ENCODE peak calls at places on chromosomes 4 and X, in seven cellular contexts. One of them, this sample, is unnamed.

GRCh38 chr4:150518559-150518958 is 63.4 kb upstream of the MAB21L2 start:
- DNase-seq in K562: no peak
- DNase-seq in CD4-positive, alpha-beta memory T cell: no peak
- DNase-seq in A549: peak
- DNase-seq in substantia nigra: no peak
- DNase-seq in RWPE1: peak
- DNase-seq in dorsolateral prefrontal cortex: no peak
- DNase-seq in this sample: no peak

GRCh38 chr4:188976644-188977115 is 837.4 kb downstream of the TRIML1 start:
- DNase-seq in K562: no peak
- DNase-seq in CD4-positive, alpha-beta memory T cell: no peak
- DNase-seq in A549: peak
- DNase-seq in substantia nigra: no peak
- DNase-seq in RWPE1: no peak
- DNase-seq in dorsolateral prefrontal cortex: no peak
- DNase-seq in this sample: no peak

GRCh38 chrX:135000516-135000915 is 9.7 kb downstream of the SMIM10 start:
- DNase-seq in K562: no peak
- DNase-seq in CD4-positive, alpha-beta memory T cell: no peak
- DNase-seq in A549: no peak
- DNase-seq in substantia nigra: no peak
- DNase-seq in RWPE1: no peak
- DNase-seq in dorsolateral prefrontal cortex: no peak
- DNase-seq in this sample: no peak

GRCh38 chr4:55592014-55592413 is at the start of gene PDCL2:
- DNase-seq in K562: no peak
- DNase-seq in CD4-positive, alpha-beta memory T cell: no peak
- DNase-seq in A549: peak
- DNase-seq in substantia nigra: no peak
- DNase-seq in RWPE1: no peak
- DNase-seq in dorsolateral prefrontal cortex: no peak
- DNase-seq in this sample: no peak

GRCh38 chrX:154516655-154517100 is 646 bp upstream of the FAM3A start:
- DNase-seq in K562: no peak
- DNase-seq in CD4-positive, alpha-beta memory T cell: peak
- DNase-seq in A549: no peak
- DNase-seq in substantia nigra: peak
- DNase-seq in RWPE1: no peak
- DNase-seq in dorsolateral prefrontal cortex: no peak
- DNase-seq in this sample: no peak

GRCh38 chr4:8188085-8188484 is 11.0 kb upstream of the SH3TC1 start:
- DNase-seq in K562: no peak
- DNase-seq in CD4-positive, alpha-beta memory T cell: no peak
- DNase-seq in A549: peak
- DNase-seq in substantia nigra: no peak
- DNase-seq in RWPE1: peak
- DNase-seq in dorsolateral prefrontal cortex: no peak
- DNase-seq in this sample: no peak

GRCh38 chrX:18886344-18887161 is 97.4 kb downstream of the PHKA2 start:
- DNase-seq in K562: peak
- DNase-seq in CD4-positive, alpha-beta memory T cell: peak
- DNase-seq in A549: peak
- DNase-seq in substantia nigra: peak
- DNase-seq in RWPE1: no peak
- DNase-seq in dorsolateral prefrontal cortex: peak
- DNase-seq in this sample: no peak

GRCh38 chr4:6763330-6763851 is 19.1 kb upstream of the KIAA0232 start:
- DNase-seq in K562: peak
- DNase-seq in CD4-positive, alpha-beta memory T cell: no peak
- DNase-seq in A549: peak
- DNase-seq in substantia nigra: no peak
- DNase-seq in RWPE1: peak
- DNase-seq in dorsolateral prefrontal cortex: no peak
- DNase-seq in this sample: peak

GRCh38 chr4:105140684-105141490 is 5.8 kb upstream of the TET2 start:
- DNase-seq in K562: no peak
- DNase-seq in CD4-positive, alpha-beta memory T cell: peak
- DNase-seq in A549: peak
- DNase-seq in substantia nigra: peak
- DNase-seq in RWPE1: peak
- DNase-seq in dorsolateral prefrontal cortex: no peak
- DNase-seq in this sample: no peak

GRCh38 chrX:23803931-23804381 is 21.0 kb downstream of the SAT1 start:
- DNase-seq in K562: no peak
- DNase-seq in CD4-positive, alpha-beta memory T cell: no peak
- DNase-seq in A549: peak
- DNase-seq in substantia nigra: no peak
- DNase-seq in RWPE1: peak
- DNase-seq in dorsolateral prefrontal cortex: no peak
- DNase-seq in this sample: peak

GRCh38 chrX:120727911-120728310 is 98.1 kb upstream of the C1GALT1C1 start:
- DNase-seq in K562: no peak
- DNase-seq in CD4-positive, alpha-beta memory T cell: no peak
- DNase-seq in A549: no peak
- DNase-seq in substantia nigra: no peak
- DNase-seq in RWPE1: no peak
- DNase-seq in dorsolateral prefrontal cortex: no peak
- DNase-seq in this sample: no peak

GRCh38 chr4:107069049-107069448 is 32.9 kb upstream of the DKK2 start:
- DNase-seq in K562: no peak
- DNase-seq in CD4-positive, alpha-beta memory T cell: no peak
- DNase-seq in A549: no peak
- DNase-seq in substantia nigra: no peak
- DNase-seq in RWPE1: no peak
- DNase-seq in dorsolateral prefrontal cortex: no peak
- DNase-seq in this sample: peak

GRCh38 chr4:88765729-88766128 is 68.1 kb upstream of the NAP1L5 start:
- DNase-seq in K562: no peak
- DNase-seq in CD4-positive, alpha-beta memory T cell: no peak
- DNase-seq in A549: peak
- DNase-seq in substantia nigra: no peak
- DNase-seq in RWPE1: peak
- DNase-seq in dorsolateral prefrontal cortex: no peak
- DNase-seq in this sample: peak

GRCh38 chr4:111943796-111944203 is 201.5 kb upstream of the FAM241A start:
- DNase-seq in K562: no peak
- DNase-seq in CD4-positive, alpha-beta memory T cell: no peak
- DNase-seq in A549: peak
- DNase-seq in substantia nigra: no peak
- DNase-seq in RWPE1: peak
- DNase-seq in dorsolateral prefrontal cortex: no peak
- DNase-seq in this sample: no peak

GRCh38 chr4:9996319-9997110 is 24.8 kb downstream of the SLC2A9 start:
- DNase-seq in K562: no peak
- DNase-seq in CD4-positive, alpha-beta memory T cell: no peak
- DNase-seq in A549: peak
- DNase-seq in substantia nigra: no peak
- DNase-seq in RWPE1: no peak
- DNase-seq in dorsolateral prefrontal cortex: no peak
- DNase-seq in this sample: no peak

GRCh38 chr4:145739840-145740239 is 59.9 kb downstream of the C4orf51 start:
- DNase-seq in K562: no peak
- DNase-seq in CD4-positive, alpha-beta memory T cell: no peak
- DNase-seq in A549: peak
- DNase-seq in substantia nigra: no peak
- DNase-seq in RWPE1: no peak
- DNase-seq in dorsolateral prefrontal cortex: no peak
- DNase-seq in this sample: no peak

GRCh38 chr4:87616268-87616667 is 7.9 kb downstream of the DSPP start:
- DNase-seq in K562: no peak
- DNase-seq in CD4-positive, alpha-beta memory T cell: no peak
- DNase-seq in A549: no peak
- DNase-seq in substantia nigra: no peak
- DNase-seq in RWPE1: no peak
- DNase-seq in dorsolateral prefrontal cortex: no peak
- DNase-seq in this sample: no peak

GRCh38 chr4:82792912-82793649 is 5.5 kb downstream of the SCD5 start:
- DNase-seq in K562: no peak
- DNase-seq in CD4-positive, alpha-beta memory T cell: no peak
- DNase-seq in A549: no peak
- DNase-seq in substantia nigra: no peak
- DNase-seq in RWPE1: no peak
- DNase-seq in dorsolateral prefrontal cortex: no peak
- DNase-seq in this sample: no peak

GRCh38 chrX:115521717-115522116 is 39.3 kb upstream of the PLS3 start:
- DNase-seq in K562: no peak
- DNase-seq in CD4-positive, alpha-beta memory T cell: no peak
- DNase-seq in A549: no peak
- DNase-seq in substantia nigra: no peak
- DNase-seq in RWPE1: no peak
- DNase-seq in dorsolateral prefrontal cortex: no peak
- DNase-seq in this sample: no peak

GRCh38 chrX:115522955-115523354 is 38.0 kb upstream of the PLS3 start:
- DNase-seq in K562: no peak
- DNase-seq in CD4-positive, alpha-beta memory T cell: no peak
- DNase-seq in A549: no peak
- DNase-seq in substantia nigra: no peak
- DNase-seq in RWPE1: no peak
- DNase-seq in dorsolateral prefrontal cortex: no peak
- DNase-seq in this sample: no peak

DNA sequence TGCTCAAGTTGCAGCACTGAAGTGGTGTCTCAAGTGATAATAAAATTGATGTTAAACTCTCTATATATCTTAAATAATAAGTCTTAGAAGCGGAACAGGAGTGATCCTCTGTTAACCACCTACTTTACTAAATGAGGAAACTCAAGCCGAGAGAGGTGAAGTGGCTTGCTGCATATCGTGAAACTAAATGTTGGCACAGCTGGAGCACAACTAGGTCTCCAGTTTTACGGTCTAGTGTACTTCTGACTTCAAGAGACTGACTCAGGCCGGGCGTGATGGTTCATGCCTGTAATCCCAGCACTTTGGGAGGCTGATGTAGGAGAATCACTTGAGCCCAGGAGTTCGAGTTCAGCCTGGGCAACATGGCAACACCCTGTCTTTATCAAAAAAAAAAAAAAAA is 35.5 kb upstream of the PLS3 start:
- DNase-seq in K562: no peak
- DNase-seq in CD4-positive, alpha-beta memory T cell: no peak
- DNase-seq in A549: no peak
- DNase-seq in substantia nigra: no peak
- DNase-seq in RWPE1: no peak
- DNase-seq in dorsolateral prefrontal cortex: no peak
- DNase-seq in this sample: no peak
- H3K27ac ChIP-seq in K562: no peak
- H3K27ac ChIP-seq in CD4-positive, alpha-beta memory T cell: no peak
- H3K27ac ChIP-seq in A549: no peak
- H3K27ac ChIP-seq in substantia nigra: no peak
- H3K27ac ChIP-seq in RWPE1: no peak
- H3K27ac ChIP-seq in dorsolateral prefrontal cortex: no peak
- H3K27ac ChIP-seq in this sample: no peak

GRCh38 chr4:130851932-130852331 is 1756.0 kb downstream of the C4orf33 start:
- DNase-seq in K562: no peak
- DNase-seq in CD4-positive, alpha-beta memory T cell: no peak
- DNase-seq in A549: no peak
- DNase-seq in substantia nigra: no peak
- DNase-seq in RWPE1: no peak
- DNase-seq in dorsolateral prefrontal cortex: no peak
- DNase-seq in this sample: no peak

GRCh38 chr4:130851107-130851506 is 1755.2 kb downstream of the C4orf33 start:
- DNase-seq in K562: no peak
- DNase-seq in CD4-positive, alpha-beta memory T cell: no peak
- DNase-seq in A549: no peak
- DNase-seq in substantia nigra: no peak
- DNase-seq in RWPE1: no peak
- DNase-seq in dorsolateral prefrontal cortex: no peak
- DNase-seq in this sample: no peak

GRCh38 chr4:130849985-130850632 is 1754.2 kb downstream of the C4orf33 start:
- DNase-seq in K562: no peak
- DNase-seq in CD4-positive, alpha-beta memory T cell: no peak
- DNase-seq in A549: no peak
- DNase-seq in substantia nigra: no peak
- DNase-seq in RWPE1: no peak
- DNase-seq in dorsolateral prefrontal cortex: no peak
- DNase-seq in this sample: no peak
- H3K27ac ChIP-seq in K562: no peak
- H3K27ac ChIP-seq in CD4-positive, alpha-beta memory T cell: no peak
- H3K27ac ChIP-seq in A549: no peak
- H3K27ac ChIP-seq in substantia nigra: no peak
- H3K27ac ChIP-seq in RWPE1: no peak
- H3K27ac ChIP-seq in dorsolateral prefrontal cortex: no peak
- H3K27ac ChIP-seq in this sample: no peak

DNA sequence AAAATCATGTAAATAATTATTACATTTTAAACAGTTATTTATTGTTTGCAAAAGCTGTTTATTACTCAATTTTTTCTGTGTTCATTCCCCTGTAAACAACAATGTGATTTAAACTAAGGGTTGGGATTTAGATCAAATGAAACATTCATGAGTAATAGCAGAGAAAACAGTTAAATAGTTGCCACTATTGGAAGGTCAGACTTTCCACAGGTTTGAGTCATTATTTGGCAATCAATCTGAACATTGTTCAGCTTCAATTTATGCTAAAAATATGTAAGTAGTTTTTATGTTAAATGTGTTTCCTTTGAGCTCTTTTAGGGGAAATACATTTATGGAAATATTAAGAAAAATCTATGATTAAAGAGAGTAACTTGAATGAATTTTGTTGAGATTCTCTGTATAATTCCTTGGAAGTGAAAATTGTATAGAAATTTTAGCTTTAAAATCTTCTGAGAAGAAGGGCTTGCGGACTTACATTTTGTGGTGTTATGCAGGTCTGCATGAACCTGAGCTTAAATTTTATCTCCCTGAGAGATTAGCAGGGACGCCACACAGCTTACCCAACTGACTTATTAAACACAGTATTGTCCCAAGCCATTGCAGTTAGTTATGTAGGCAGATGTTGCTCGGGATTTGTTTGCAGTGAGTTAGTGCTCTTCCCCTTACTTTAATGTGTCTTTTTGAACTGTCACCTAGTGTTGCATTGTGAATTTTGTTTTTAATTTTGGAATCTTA is 145.0 kb downstream of the STIM2 start:
- DNase-seq in K562: no peak
- DNase-seq in CD4-positive, alpha-beta memory T cell: no peak
- DNase-seq in A549: no peak
- DNase-seq in substantia nigra: no peak
- DNase-seq in RWPE1: peak
- DNase-seq in dorsolateral prefrontal cortex: no peak
- DNase-seq in this sample: peak
- H3K27ac ChIP-seq in K562: no peak
- H3K27ac ChIP-seq in CD4-positive, alpha-beta memory T cell: no peak
- H3K27ac ChIP-seq in A549: no peak
- H3K27ac ChIP-seq in substantia nigra: no peak
- H3K27ac ChIP-seq in RWPE1: no peak
- H3K27ac ChIP-seq in dorsolateral prefrontal cortex: no peak
- H3K27ac ChIP-seq in this sample: no peak

GRCh38 chr4:21139327-21139726 is 439.1 kb downstream of the PACRGL start:
- DNase-seq in K562: no peak
- DNase-seq in CD4-positive, alpha-beta memory T cell: no peak
- DNase-seq in A549: no peak
- DNase-seq in substantia nigra: no peak
- DNase-seq in RWPE1: no peak
- DNase-seq in dorsolateral prefrontal cortex: no peak
- DNase-seq in this sample: no peak
- H3K27ac ChIP-seq in K562: no peak
- H3K27ac ChIP-seq in CD4-positive, alpha-beta memory T cell: no peak
- H3K27ac ChIP-seq in A549: no peak
- H3K27ac ChIP-seq in substantia nigra: no peak
- H3K27ac ChIP-seq in RWPE1: no peak
- H3K27ac ChIP-seq in dorsolateral prefrontal cortex: no peak
- H3K27ac ChIP-seq in this sample: no peak

GRCh38 chrX:141652315-141652714 is 46.2 kb downstream of the SPANXD start:
- DNase-seq in K562: no peak
- DNase-seq in CD4-positive, alpha-beta memory T cell: no peak
- DNase-seq in A549: no peak
- DNase-seq in substantia nigra: no peak
- DNase-seq in RWPE1: peak
- DNase-seq in dorsolateral prefrontal cortex: no peak
- DNase-seq in this sample: no peak
- H3K27ac ChIP-seq in K562: no peak
- H3K27ac ChIP-seq in CD4-positive, alpha-beta memory T cell: no peak
- H3K27ac ChIP-seq in A549: no peak
- H3K27ac ChIP-seq in substantia nigra: no peak
- H3K27ac ChIP-seq in RWPE1: no peak
- H3K27ac ChIP-seq in dorsolateral prefrontal cortex: no peak
- H3K27ac ChIP-seq in this sample: no peak

This sample was measured in epithelial cell of prostate.